ENCODE peak calls at places on chromosomes 2 and 18, in eight cellular contexts. Z is adrenal gland, K is right lobe of liver, S is tibial nerve, V is H54, A is HCT116, E is Peyer's patch, F is NB4. U is an unnamed sample.

GRCh38 chr2:237171396-237171795 is 85.7 kb downstream of the COPS8 start:
- DNase-seq in Z (peak), K (no peak), S (peak), V (peak), A (peak), E (no peak), F (peak), U (no peak)

GRCh38 chr2:60544980-60545560 is 8.4 kb downstream of the BCL11A start:
- DNase-seq in Z (peak), K (no peak), S (no peak), V (no peak), A (no peak), E (no peak), F (no peak), U (no peak)

GRCh38 chr18:41553716-41554115 is 401.3 kb upstream of the PIK3C3 start:
- DNase-seq in Z (no peak), K (no peak), S (no peak), V (no peak), A (no peak), E (no peak), F (no peak), U (no peak)

GRCh38 chr2:1731512-1731962 is 12.8 kb downstream of the PXDN start:
- DNase-seq in Z (no peak), K (peak), S (no peak), V (no peak), A (no peak), E (peak), F (no peak), U (no peak)

GRCh38 chr2:128633501-128633900 is 314.8 kb upstream of the HS6ST1 start:
- DNase-seq in Z (no peak), K (no peak), S (no peak), V (no peak), A (no peak), E (no peak), F (no peak), U (no peak)

GRCh38 chr2:160469615-160470204 is 23.9 kb downstream of the RBMS1 start:
- DNase-seq in Z (no peak), K (no peak), S (no peak), V (no peak), A (no peak), E (no peak), F (no peak), U (no peak)

GRCh38 chr2:119517433-119517832 is 6.8 kb downstream of the SCTR start:
- DNase-seq in Z (peak), K (peak), S (peak), V (peak), A (peak), E (peak), F (peak), U (peak)

GRCh38 chr2:203077458-203077857 is 62.8 kb downstream of the NBEAL1 start:
- DNase-seq in Z (no peak), K (no peak), S (no peak), V (no peak), A (no peak), E (no peak), F (no peak), U (no peak)

GRCh38 chr2:116490511-116491145 is 1323.9 kb upstream of the DDX18 start:
- DNase-seq in Z (no peak), K (no peak), S (no peak), V (no peak), A (no peak), E (no peak), F (no peak), U (no peak)

GRCh38 chr2:158776236-158776635 is 18.9 kb upstream of the DAPL1 start:
- DNase-seq in Z (no peak), K (no peak), S (no peak), V (no peak), A (no peak), E (no peak), F (no peak), U (no peak)

GRCh38 chr2:226579519-226579918 is 220.1 kb downstream of the IRS1 start:
- DNase-seq in Z (no peak), K (no peak), S (no peak), V (no peak), A (no peak), E (no peak), F (peak), U (no peak)

GRCh38 chr2:203687161-203687560 is 19.3 kb upstream of the CD28 start:
- DNase-seq in Z (no peak), K (no peak), S (no peak), V (no peak), A (no peak), E (no peak), F (no peak), U (no peak)

GRCh38 chr2:181420259-181421130 is 36.7 kb upstream of the ITGA4 start:
- DNase-seq in Z (no peak), K (no peak), S (no peak), V (no peak), A (no peak), E (no peak), F (no peak), U (no peak)

GRCh38 chr2:24917086-24917485 is 3.0 kb downstream of the ADCY3 start:
- DNase-seq in Z (no peak), K (no peak), S (no peak), V (no peak), A (no peak), E (no peak), F (peak), U (no peak)

GRCh38 chr2:71340176-71340575 is 8.6 kb downstream of the ZNF638 start:
- DNase-seq in Z (no peak), K (no peak), S (no peak), V (no peak), A (no peak), E (no peak), F (no peak), U (peak)

GRCh38 chr18:58106674-58107058 is 62.6 kb downstream of the NEDD4L start:
- DNase-seq in Z (no peak), K (no peak), S (no peak), V (no peak), A (no peak), E (no peak), F (no peak), U (no peak)

GRCh38 chr2:63048367-63049171 is 2.1 kb upstream of the OTX1 start:
- DNase-seq in Z (no peak), K (no peak), S (no peak), V (no peak), A (no peak), E (no peak), F (no peak), U (peak)

GRCh38 chr2:10094271-10094814 is 14.1 kb upstream of the CYS1 start:
- DNase-seq in Z (no peak), K (no peak), S (no peak), V (no peak), A (no peak), E (no peak), F (no peak), U (no peak)

GRCh38 chr2:120485096-120485495 is 139.2 kb downstream of the INHBB start:
- DNase-seq in Z (no peak), K (peak), S (no peak), V (no peak), A (no peak), E (no peak), F (no peak), U (no peak)

GRCh38 chr18:63161032-63161727 is 158.4 kb downstream of the BCL2 start:
- DNase-seq in Z (no peak), K (no peak), S (no peak), V (no peak), A (no peak), E (no peak), F (no peak), U (no peak)

GRCh38 chr18:47036298-47036874 is 965 bp upstream of the ELOA2 start:
- DNase-seq in Z (peak), K (no peak), S (no peak), V (no peak), A (peak), E (no peak), F (peak), U (peak)

GRCh38 chr2:239946570-239947311 is 78.4 kb downstream of the NDUFA10 start:
- DNase-seq in Z (no peak), K (peak), S (no peak), V (no peak), A (no peak), E (no peak), F (no peak), U (no peak)

GRCh38 chr2:10447300-10448207 is 573 bp downstream of the ODC1 start:
- DNase-seq in Z (peak), K (peak), S (peak), V (no peak), A (no peak), E (peak), F (no peak), U (peak)

GRCh38 chr2:196170681-196171247 is 614 bp downstream of the STK17B start:
- DNase-seq in Z (peak), K (peak), S (no peak), V (no peak), A (no peak), E (no peak), F (peak), U (peak)

GRCh38 chr2:241546771-241547498 is 11.6 kb upstream of the BOK start:
- DNase-seq in Z (no peak), K (no peak), S (no peak), V (peak), A (no peak), E (no peak), F (no peak), U (no peak)

GRCh38 chr2:112799291-112799975 is 15.1 kb upstream of the IL1A start:
- DNase-seq in Z (no peak), K (no peak), S (no peak), V (no peak), A (no peak), E (no peak), F (peak), U (no peak)

GRCh38 chr2:160901631-160902030 is 258.6 kb upstream of the TANK start:
- DNase-seq in Z (no peak), K (no peak), S (no peak), V (no peak), A (no peak), E (no peak), F (no peak), U (no peak)

GRCh38 chr2:175011505-175011904 is 6.3 kb upstream of the CHN1 start:
- DNase-seq in Z (no peak), K (no peak), S (no peak), V (no peak), A (no peak), E (no peak), F (no peak), U (no peak)

GRCh38 chr2:160282063-160282580 is 82.0 kb upstream of the ITGB6 start:
- DNase-seq in Z (no peak), K (no peak), S (no peak), V (no peak), A (no peak), E (no peak), F (peak), U (no peak)

GRCh38 chr2:212536385-212537310 is 2.0 kb downstream of the ERBB4 start:
- DNase-seq in Z (no peak), K (no peak), S (no peak), V (no peak), A (no peak), E (no peak), F (no peak), U (no peak)

GRCh38 chr18:37538526-37539205 is 26.9 kb downstream of the CELF4 start:
- DNase-seq in Z (no peak), K (no peak), S (no peak), V (no peak), A (no peak), E (no peak), F (peak), U (no peak)

GRCh38 chr18:67280843-67281242 is 235.7 kb downstream of the DSEL start:
- DNase-seq in Z (no peak), K (no peak), S (no peak), V (no peak), A (no peak), E (no peak), F (no peak), U (no peak)

GRCh38 chr2:42047488-42048317 is at the start of gene PKDCC:
- DNase-seq in Z (peak), K (peak), S (peak), V (peak), A (no peak), E (peak), F (peak), U (peak)

GRCh38 chr18:57497372-57498294 is 62.5 kb downstream of the ONECUT2 start:
- DNase-seq in Z (no peak), K (no peak), S (no peak), V (peak), A (no peak), E (no peak), F (no peak), U (no peak)

GRCh38 chr2:24822049-24822706 is 29.0 kb downstream of the CENPO start:
- DNase-seq in Z (no peak), K (peak), S (no peak), V (no peak), A (no peak), E (no peak), F (no peak), U (no peak)

GRCh38 chr2:6793371-6793770 is 72.3 kb downstream of the CMPK2 start:
- DNase-seq in Z (no peak), K (no peak), S (no peak), V (no peak), A (no peak), E (no peak), F (peak), U (no peak)

GRCh38 chr2:109285244-109285651 is 156.2 kb downstream of the SH3RF3 start:
- DNase-seq in Z (no peak), K (no peak), S (no peak), V (peak), A (no peak), E (no peak), F (peak), U (no peak)

GRCh38 chr2:133213651-133214050 is 354.6 kb downstream of the NCKAP5 start:
- DNase-seq in Z (no peak), K (no peak), S (no peak), V (no peak), A (no peak), E (no peak), F (no peak), U (no peak)

GRCh38 chr2:74549685-74549971 is 4.1 kb downstream of the LOXL3 start:
- DNase-seq in Z (no peak), K (no peak), S (no peak), V (no peak), A (no peak), E (no peak), F (peak), U (no peak)

GRCh38 chr2:74548285-74548918 is 5.3 kb downstream of the LOXL3 start:
- DNase-seq in Z (no peak), K (no peak), S (no peak), V (peak), A (no peak), E (no peak), F (no peak), U (no peak)

GRCh38 chr2:74550231-74550630 is 3.5 kb downstream of the LOXL3 start:
- DNase-seq in Z (no peak), K (no peak), S (no peak), V (no peak), A (no peak), E (no peak), F (no peak), U (no peak)

GRCh38 chr2:74551530-74551929 is 2.2 kb downstream of the LOXL3 start:
- DNase-seq in Z (no peak), K (no peak), S (no peak), V (no peak), A (no peak), E (no peak), F (no peak), U (no peak)

GRCh38 chr2:74548919-74549684 is 4.6 kb downstream of the LOXL3 start:
- DNase-seq in Z (peak), K (peak), S (no peak), V (peak), A (no peak), E (no peak), F (peak), U (peak)
- TF ChIP-seq POLR2A in Z (peak), K (peak), S (peak), V (peak), A (peak), E (no peak), F (peak), U (peak)

GRCh38 chr18:13429016-13429415 is 210.5 kb downstream of the LDLRAD4 start:
- DNase-seq in Z (no peak), K (no peak), S (no peak), V (no peak), A (no peak), E (no peak), F (no peak), U (no peak)
- TF ChIP-seq POLR2A in Z (no peak), K (no peak), S (no peak), V (no peak), A (no peak), E (no peak), F (no peak), U (no peak)

GRCh38 chr2:207660994-207661393 is 35.8 kb upstream of the METTL21A start:
- DNase-seq in Z (no peak), K (no peak), S (no peak), V (no peak), A (no peak), E (no peak), F (no peak), U (no peak)

GRCh38 chr2:207663870-207664545 is 38.8 kb upstream of the METTL21A start:
- DNase-seq in Z (no peak), K (no peak), S (no peak), V (no peak), A (no peak), E (no peak), F (no peak), U (no peak)

DNA sequence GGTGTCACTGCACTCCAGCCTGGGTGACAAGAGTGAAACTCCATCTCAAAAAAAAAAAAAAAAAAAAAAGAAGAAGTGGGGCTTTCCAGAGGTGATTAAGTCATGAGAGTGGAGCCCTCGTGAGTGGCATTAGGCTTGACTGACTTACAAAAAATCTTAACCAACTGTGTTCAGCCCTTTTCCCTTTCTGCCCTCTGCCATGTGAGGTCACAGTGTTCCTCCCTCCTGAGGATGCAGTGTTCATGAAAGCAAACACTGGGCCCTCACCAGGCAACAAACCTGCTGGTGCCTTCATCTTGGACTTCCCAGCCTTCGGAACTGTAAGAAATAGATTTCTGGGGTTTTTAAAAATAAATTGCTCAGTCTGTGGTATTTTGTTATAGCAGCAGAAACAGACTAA is 37.0 kb upstream of the METTL21A start:
- DNase-seq in Z (no peak), K (no peak), S (no peak), V (no peak), A (no peak), E (peak), F (peak), U (no peak)
- TF ChIP-seq POLR2A in Z (no peak), K (no peak), S (no peak), V (no peak), A (no peak), E (no peak), F (no peak), U (no peak)

DNA sequence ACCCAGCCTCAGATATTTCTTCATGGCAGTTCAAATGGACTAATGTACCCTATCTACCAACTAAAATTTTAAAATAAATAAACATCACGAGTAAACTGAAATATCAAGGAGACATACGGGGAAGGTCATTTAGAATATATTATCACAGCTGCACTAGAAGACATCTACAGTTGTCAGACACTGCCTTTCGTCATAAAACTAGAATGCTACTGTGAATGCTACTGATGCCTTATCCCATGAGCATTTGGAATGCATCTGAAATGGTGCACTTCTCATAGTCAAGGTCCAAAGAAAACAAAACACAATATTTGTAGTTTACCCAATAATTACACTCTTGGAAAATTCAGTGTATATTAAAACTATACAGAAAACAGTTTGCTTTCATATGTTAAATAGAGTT is 165.2 kb downstream of the MREG start:
- DNase-seq in Z (no peak), K (no peak), S (no peak), V (no peak), A (no peak), E (no peak), F (no peak), U (no peak)
- TF ChIP-seq POLR2A in Z (no peak), K (no peak), S (no peak), V (no peak), A (no peak), E (no peak), F (no peak), U (no peak)

GRCh38 chr2:173940208-173941020 is 24.8 kb downstream of the SP3 start:
- DNase-seq in Z (no peak), K (no peak), S (no peak), V (no peak), A (no peak), E (no peak), F (no peak), U (no peak)
- TF ChIP-seq POLR2A in Z (no peak), K (no peak), S (no peak), V (no peak), A (no peak), E (no peak), F (no peak), U (no peak)

DNA sequence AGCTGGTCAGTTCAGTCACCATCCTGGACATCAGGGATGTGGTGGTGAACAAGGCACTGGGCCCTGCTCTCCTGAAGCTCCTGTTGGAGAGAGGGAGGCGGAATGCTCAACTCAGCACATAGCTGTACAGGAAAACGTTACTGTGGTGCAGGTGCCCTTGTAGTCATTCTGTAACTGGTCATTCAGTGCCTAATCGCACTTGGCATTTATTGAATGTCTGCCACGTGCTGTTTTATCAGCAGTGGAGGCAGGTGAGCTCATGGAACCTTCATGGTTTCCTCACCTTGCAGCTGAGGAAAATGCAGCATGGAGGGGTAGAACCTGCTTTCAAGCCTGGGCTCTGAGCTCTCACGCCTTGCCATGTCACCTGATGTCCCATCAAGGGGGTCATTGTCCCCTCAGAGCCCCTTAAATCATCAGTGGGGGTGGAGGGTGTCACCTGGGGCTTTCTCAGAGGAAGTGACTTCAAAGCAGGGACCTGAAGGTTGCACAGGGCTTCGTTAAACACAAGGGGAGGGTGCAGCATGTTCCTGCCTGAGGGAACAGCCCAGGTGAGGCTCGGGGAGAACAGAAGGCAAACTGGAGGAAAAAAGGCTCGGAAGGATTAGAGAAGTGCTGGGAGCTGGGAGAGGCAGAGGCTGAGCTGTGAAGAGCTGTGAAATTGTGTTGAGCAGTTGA is 56.0 kb upstream of the RPL31 start:
- DNase-seq in Z (no peak), K (no peak), S (no peak), V (no peak), A (no peak), E (no peak), F (no peak), U (no peak)
- TF ChIP-seq POLR2A in Z (no peak), K (no peak), S (no peak), V (no peak), A (no peak), E (no peak), F (no peak), U (no peak)